ENCODE peak calls at places on chromosomes 12 and 14, in eight cellular contexts. Y is A549; D is effector CD4-positive, alpha-beta T cell; E is GM12891; O is IMR-90; M is frontal cortex; I is NCI-H1930; J is NCI-H1092 treated with DMSO at 0.1 percent for 48 hours. X is an unnamed sample.

GRCh38 chr12:28172434-28173030 is 17.7 kb upstream of the CCDC91 start:
- DNase-seq in Y (peak), O (peak), E (no peak), D (no peak), M (no peak), J (peak), I (peak), X (peak)

GRCh38 chr14:70034257-70034656 is 154.5 kb downstream of the SLC8A3 start:
- DNase-seq in E (no peak), D (no peak), J (no peak), M (no peak), O (no peak), Y (no peak), I (no peak), X (no peak)

GRCh38 chr12:70826156-70826555 is 94.4 kb downstream of the PTPRR start:
- DNase-seq in E (no peak), D (no peak), J (no peak), M (no peak), I (no peak), O (no peak), Y (no peak), X (no peak)

GRCh38 chr12:129203456-129203855 is 350.2 kb downstream of the GLT1D1 start:
- DNase-seq in I (no peak), M (no peak), D (no peak), O (no peak), Y (no peak), J (no peak), E (no peak), X (no peak)

GRCh38 chr12:82687020-82687951 is 580 bp downstream of the TMTC2 start:
- DNase-seq in O (peak), M (no peak), Y (peak), E (peak), D (peak), I (peak), J (peak), X (peak)

GRCh38 chr12:47071241-47071852 is 8.1 kb upstream of the PCED1B start:
- DNase-seq in E (no peak), D (no peak), O (no peak), J (peak), I (peak), M (no peak), Y (peak), X (peak)

GRCh38 chr14:104558231-104559042 is 21.1 kb upstream of the C14orf180 start:
- DNase-seq in M (no peak), E (no peak), D (no peak), Y (no peak), I (no peak), O (no peak), J (no peak), X (no peak)

GRCh38 chr14:63388766-63389431 is 70.2 kb upstream of the GPHB5 start:
- DNase-seq in E (peak), O (peak), M (peak), Y (peak), D (peak), J (peak), I (peak), X (peak)

GRCh38 chr14:69612014-69612758 is 790 bp downstream of the SUSD6 start:
- DNase-seq in O (peak), Y (no peak), I (no peak), D (peak), E (no peak), M (no peak), J (peak), X (peak)

GRCh38 chr14:77903233-77903632 is 103.3 kb downstream of the ADCK1 start:
- DNase-seq in Y (no peak), D (no peak), E (no peak), O (no peak), J (no peak), I (no peak), M (no peak), X (peak)

GRCh38 chr12:113208041-113208934 is 13.0 kb upstream of the TPCN1 start:
- DNase-seq in D (peak), I (no peak), E (peak), J (no peak), Y (no peak), O (peak), M (no peak), X (no peak)

GRCh38 chr14:74988131-74988530 is 14.6 kb upstream of the EIF2B2 start:
- DNase-seq in E (no peak), O (peak), D (no peak), M (no peak), I (no peak), J (no peak), Y (peak), X (peak)

GRCh38 chr14:78785265-78785664 is 615.1 kb downstream of the NRXN3 start:
- DNase-seq in O (no peak), Y (no peak), M (no peak), J (no peak), E (no peak), I (no peak), D (no peak), X (no peak)

GRCh38 chr12:79766705-79767464 is 76.1 kb upstream of the PAWR start:
- DNase-seq in E (no peak), Y (no peak), O (peak), M (no peak), J (no peak), D (no peak), I (no peak), X (peak)

GRCh38 chr14:24935796-24936195 is 114.2 kb downstream of the STXBP6 start:
- DNase-seq in Y (no peak), E (no peak), M (no peak), I (no peak), O (peak), J (no peak), D (no peak), X (peak)

GRCh38 chr14:73998736-73999135 is 20.4 kb downstream of the ENTPD5 start:
- DNase-seq in M (no peak), O (no peak), J (no peak), D (no peak), I (no peak), Y (no peak), E (no peak), X (no peak)

GRCh38 chr12:104930388-104931326 is 27.4 kb downstream of the SLC41A2 start:
- DNase-seq in Y (no peak), D (no peak), E (peak), O (peak), M (no peak), J (no peak), I (no peak), X (peak)